ENCODE peak calls at places on chromosome 2, in six cellular contexts. B is lower lobe of right lung; O is CD8-positive, alpha-beta memory T cell; J is uterus; X is osteoblast; W is IMR-90. U is an unnamed sample.

GRCh38 chr2:88656690-88657089 is 29.4 kb upstream of the EIF2AK3 start:
- DNase-seq in W (peak; percentile 62), J (no peak), O (no peak), B (no peak), X (peak; percentile 89), U (no peak)

GRCh38 chr2:84971799-84972790 is 1.1 kb downstream of the KCMF1 start:
- DNase-seq in B (peak; percentile 75), J (peak; percentile 35), X (peak; percentile 92), O (peak; percentile 74), W (peak; percentile 42), U (peak; percentile 59)

GRCh38 chr2:61950133-61950560 is 44.7 kb downstream of the COMMD1 start:
- DNase-seq in W (peak; percentile 8), J (no peak), X (no peak), O (no peak), B (no peak), U (no peak)

GRCh38 chr2:159396796-159397195 is 110.3 kb upstream of the WDSUB1 start:
- DNase-seq in W (peak; percentile 2), J (no peak), O (no peak), X (no peak), B (no peak), U (no peak)

GRCh38 chr2:2331905-2332280 is 818 bp upstream of the MYT1L start:
- DNase-seq in J (no peak), O (no peak), B (no peak), X (no peak), W (no peak), U (no peak)

GRCh38 chr2:21052044-21052443 is 8.2 kb upstream of the APOB start:
- DNase-seq in X (no peak), B (no peak), J (no peak), W (no peak), O (no peak), U (no peak)

GRCh38 chr2:30232801-30233130 is 1.4 kb downstream of the LBH start:
- DNase-seq in B (no peak), J (peak; percentile 41), X (peak; percentile 73), W (no peak), O (peak; percentile 53), U (no peak)

GRCh38 chr2:207489251-207489650 is 40.5 kb upstream of the CREB1 start:
- DNase-seq in B (no peak), O (no peak), J (no peak), X (no peak), W (no peak), U (no peak)

GRCh38 chr2:216989335-216990129 is 129.7 kb upstream of the TNP1 start:
- DNase-seq in J (no peak), W (peak; percentile 50), O (no peak), X (no peak), B (no peak), U (no peak)

GRCh38 chr2:54666131-54666637 is 57.3 kb upstream of the EML6 start:
- DNase-seq in O (no peak), B (no peak), X (no peak), J (peak; percentile 69), W (peak; percentile 81), U (no peak)

GRCh38 chr2:160876029-160876428 is 284.2 kb upstream of the TANK start:
- DNase-seq in B (no peak), X (no peak), O (no peak), J (no peak), W (no peak), U (no peak)

GRCh38 chr2:47402555-47402804 is 476 bp upstream of the MSH2 start:
- DNase-seq in W (peak; percentile 45), O (no peak), X (peak; percentile 86), B (no peak), J (no peak), U (no peak)

GRCh38 chr2:176768185-176768584 is 444.4 kb upstream of the HNRNPA3 start:
- DNase-seq in B (no peak), J (no peak), W (no peak), O (no peak), X (no peak), U (no peak)

GRCh38 chr2:53854678-53855077 is 5.1 kb downstream of the GPR75 start:
- DNase-seq in B (no peak), W (peak; percentile 10), O (no peak), J (no peak), X (no peak), U (no peak)

GRCh38 chr2:110103060-110103961 is 12.3 kb downstream of the MALL start:
- DNase-seq in O (no peak), J (no peak), X (no peak), B (peak; percentile 50), W (no peak), U (no peak)

GRCh38 chr2:110099036-110099420 is 16.6 kb downstream of the MALL start:
- DNase-seq in J (no peak), B (peak; percentile 47), O (no peak), W (no peak), X (no peak), U (peak; percentile 16)

GRCh38 chr2:110099471-110100225 is 16.0 kb downstream of the MALL start:
- DNase-seq in O (no peak), X (no peak), J (no peak), W (no peak), B (peak; percentile 34), U (peak; percentile 2)

GRCh38 chr2:110101911-110102774 is 13.5 kb downstream of the MALL start:
- DNase-seq in W (peak; percentile 17), J (no peak), O (no peak), X (no peak), B (no peak), U (no peak)

GRCh38 chr2:110101280-110101844 is 14.3 kb downstream of the MALL start:
- DNase-seq in B (peak; percentile 97), W (peak; percentile 100), O (no peak), J (peak; percentile 85), X (peak; percentile 95), U (peak; percentile 96)
- H3K27ac ChIP-seq in B (peak overlapping the region; percentile 87), W (peak overlapping the region; percentile 94), O (no peak overlapping the region), J (peak overlapping the region; percentile 85), X (peak overlapping the region; percentile 98), U (peak overlapping the region; percentile 91)

DNA sequence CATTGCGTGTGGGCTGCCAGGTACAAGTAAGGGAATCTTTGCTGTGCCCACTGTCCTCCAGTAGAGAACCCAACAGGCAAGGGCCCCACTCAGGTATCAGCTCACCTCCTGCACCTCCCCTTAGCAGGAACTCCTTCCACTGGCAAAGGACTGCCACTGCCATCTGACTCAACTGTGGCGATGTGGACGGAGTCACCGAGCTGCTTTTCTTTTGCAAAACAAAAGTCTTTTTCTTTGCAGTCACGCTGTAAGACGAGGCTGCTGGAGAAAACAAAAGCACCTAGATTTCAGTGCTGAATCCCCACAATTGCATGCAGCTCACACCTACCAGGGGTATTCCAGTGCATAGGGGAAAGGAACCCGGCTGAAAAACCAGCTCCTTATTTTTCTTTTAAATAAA is 7.9 kb downstream of the MTERF4 start:
- DNase-seq in X (no peak), W (no peak), O (no peak), B (no peak), J (no peak), U (no peak)
- H3K4me3 ChIP-seq in X (no peak overlapping the region), W (no peak overlapping the region), O (no peak overlapping the region), B (no peak overlapping the region), J (no peak overlapping the region), U (no peak overlapping the region)

DNA sequence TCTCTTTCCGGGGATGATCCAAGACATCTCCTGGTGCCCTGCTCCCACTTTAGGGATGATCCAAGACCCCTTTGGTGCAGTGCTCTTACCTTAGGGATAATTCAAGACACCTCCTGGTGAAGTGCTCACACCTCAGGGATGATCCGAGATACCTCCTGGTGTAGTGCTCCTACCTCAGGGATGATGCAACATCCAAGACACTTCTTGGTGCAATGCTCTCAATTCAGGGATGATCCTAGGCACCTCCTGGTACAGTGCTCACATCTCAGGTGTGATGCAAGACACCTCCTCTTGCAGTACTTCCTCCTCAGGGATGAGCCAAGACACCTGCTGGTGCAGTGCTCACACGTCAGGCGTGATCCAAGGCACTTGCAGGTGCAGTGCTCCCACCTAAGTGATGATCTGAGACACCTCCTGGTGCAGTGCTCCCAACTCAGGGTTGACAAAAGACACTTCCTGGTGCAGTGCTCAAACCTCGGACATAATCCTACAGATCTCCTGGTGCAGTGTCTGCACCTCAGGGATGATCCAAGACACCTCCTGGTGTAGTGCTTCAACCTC is 122.3 kb downstream of the ASB1 start:
- DNase-seq in O (no peak), J (no peak), B (no peak), X (no peak), W (no peak), U (no peak)
- H3K9me3 ChIP-seq in O (no peaks in the 10 kb centered on the region), J (peaks cover 12% of the 10 kb centered on the region), B (peaks cover 13% of the 10 kb centered on the region), X (no peaks in the 10 kb centered on the region), W (peaks cover 9% of the 10 kb centered on the region), U (no peaks in the 10 kb centered on the region)

GRCh38 chr2:147450661-147451060 is 394.2 kb upstream of the ACVR2A start:
- DNase-seq in W (no peak), B (no peak), X (no peak), J (no peak), O (no peak), U (no peak)
- H3K27ac ChIP-seq in W (no peak overlapping the region), B (no peak overlapping the region), X (no peak overlapping the region), J (no peak overlapping the region), O (no peak overlapping the region), U (no peak overlapping the region)

GRCh38 chr2:241519669-241520068 is 11.3 kb upstream of the STK25 start:
- DNase-seq in J (no peak), B (no peak), O (no peak), W (no peak), X (peak; percentile 72), U (no peak)

GRCh38 chr2:241516520-241516965 is 8.2 kb upstream of the STK25 start:
- DNase-seq in B (no peak), J (no peak), X (peak; percentile 41), W (no peak), O (no peak), U (no peak)

GRCh38 chr2:241514545-241514944 is 6.2 kb upstream of the STK25 start:
- DNase-seq in O (no peak), W (peak; percentile 12), J (no peak), X (peak; percentile 80), B (no peak), U (no peak)

GRCh38 chr2:241514986-241515737 is 6.8 kb upstream of the STK25 start:
- DNase-seq in X (peak; percentile 61), O (no peak), J (no peak), W (no peak), B (no peak), U (no peak)

DNA sequence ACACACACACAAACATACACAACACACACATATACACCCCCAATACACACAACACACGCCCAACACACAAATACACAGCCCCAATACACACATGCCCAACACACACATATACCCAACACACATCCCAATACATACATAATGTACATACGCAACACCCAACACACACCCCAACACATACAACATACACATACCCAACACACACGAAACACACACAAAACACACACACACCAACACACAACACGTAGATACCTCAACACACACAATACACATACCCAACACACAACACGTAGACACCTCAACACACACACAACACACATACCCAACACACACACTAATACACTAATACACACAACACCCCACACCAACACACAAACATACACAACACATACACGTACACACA is 8.9 kb upstream of the STK25 start:
- DNase-seq in O (no peak), B (no peak), J (no peak), W (no peak), X (no peak), U (no peak)
- H3K4me3 ChIP-seq in O (no peak overlapping the region), B (no peak overlapping the region), J (no peak overlapping the region), W (no peak overlapping the region), X (no peak overlapping the region), U (no peak overlapping the region)

GRCh38 chr2:164651361-164651760 is 30.1 kb upstream of the GRB14 start:
- DNase-seq in J (no peak), X (no peak), O (no peak), B (no peak), W (no peak), U (no peak)
- H3K9me3 ChIP-seq in J (no peaks in the 10 kb centered on the region), X (no peaks in the 10 kb centered on the region), O (no peaks in the 10 kb centered on the region), B (peaks cover 25% of the 10 kb centered on the region), W (no peaks in the 10 kb centered on the region), U (peaks cover 13% of the 10 kb centered on the region)

U was measured in heart right ventricle.